ENCODE peak calls at places on chromosomes 3 and 15, in seven cellular contexts. S is WERI-Rb-1; C is nephron progenitor cell; T is posterior cingulate gyrus; K is EL; Z is activated T-cell treated with anti-CD3 and anti-CD28 coated beads, Interleukin-2, amount 50 U/mL, for 72 hours; A is kidney. B is an unnamed sample.

GRCh38 chr3:71551286-71551919 is 32.1 kb downstream of the FOXP1 start:
- DNase-seq in C (no peak), S (no peak), A (no peak), K (peak; percentile 74), T (no peak), Z (no peak), B (no peak)

GRCh38 chr3:127598841-127599570 is 795 bp downstream of the MCM2 start:
- DNase-seq in S (no peak), Z (no peak), K (no peak), A (no peak), C (no peak), T (no peak), B (no peak)

GRCh38 chr3:52527732-52528595 is 5.7 kb downstream of the NT5DC2 start:
- DNase-seq in Z (peak; percentile 0), S (peak; percentile 2), C (no peak), T (no peak), K (no peak), A (peak; percentile 71), B (no peak)

GRCh38 chr3:170852307-170852706 is 17.7 kb downstream of the RPL22L1 start:
- DNase-seq in S (no peak), A (no peak), C (no peak), K (no peak), Z (no peak), T (no peak), B (no peak)

GRCh38 chr3:184884359-184885017 is 72.5 kb downstream of the VPS8 start:
- DNase-seq in Z (no peak), A (no peak), T (no peak), K (no peak), C (no peak), S (no peak), B (no peak)

GRCh38 chr15:47812436-47813109 is 95.3 kb downstream of the SEMA6D start:
- DNase-seq in Z (peak; percentile 7), A (no peak), T (no peak), K (peak; percentile 71), C (no peak), S (no peak), B (no peak)

GRCh38 chr3:1699361-1699920 is 399.2 kb upstream of the CNTN4 start:
- DNase-seq in T (no peak), Z (no peak), S (no peak), A (peak; percentile 57), K (no peak), C (no peak), B (no peak)

GRCh38 chr15:91521996-91522395 is 331.5 kb upstream of the SLCO3A1 start:
- DNase-seq in T (no peak), K (peak; percentile 27), S (no peak), A (no peak), Z (no peak), C (no peak), B (no peak)